ENCODE peak calls at places on chromosomes 13 and 19, in ten cellular contexts. H is activated CD4-positive, alpha-beta T cell treated with anti-CD3 and anti-CD28 coated beads, Interleukin-2, amount 10 ng/mL, durations not matched to agents 7 days and 5 days; S is adipocyte; F is effector memory CD8-positive, alpha-beta T cell; M is renal cortical epithelial cell; N is T-helper 9 cell; L is neural crest cell; U is tibial artery; T is kidney epithelial cell; W is fibroblast of mammary gland. J is an unnamed sample.

GRCh38 chr19:12788682-12789097 is 2.6 kb upstream of the JUNB start:
- DNase-seq in H (no peak), S (peak), F (peak), M (peak), N (peak), L (no peak), U (peak), T (no peak), W (peak), J (peak)

GRCh38 chr19:4279530-4280422 is 710 bp downstream of the SHD start:
- DNase-seq in H (no peak), S (peak), F (no peak), M (no peak), N (no peak), L (no peak), U (no peak), T (no peak), W (no peak), J (no peak)

GRCh38 chr19:34173145-34173956 is 1.0 kb downstream of the LSM14A start:
- DNase-seq in H (peak), S (peak), F (no peak), M (peak), N (peak), L (peak), U (no peak), T (peak), W (peak), J (peak)

GRCh38 chr13:110625771-110626321 is 10.5 kb downstream of the NAXD start:
- DNase-seq in H (no peak), S (no peak), F (no peak), M (no peak), N (no peak), L (no peak), U (no peak), T (no peak), W (no peak), J (no peak)

GRCh38 chr13:27976362-27977177 is 7.5 kb upstream of the CDX2 start:
- DNase-seq in H (no peak), S (no peak), F (no peak), M (no peak), N (no peak), L (no peak), U (no peak), T (no peak), W (no peak), J (no peak)

GRCh38 chr13:30763786-30764440 is 28.6 kb downstream of the ALOX5AP start:
- DNase-seq in H (no peak), S (no peak), F (no peak), M (no peak), N (no peak), L (no peak), U (no peak), T (no peak), W (peak), J (no peak)

GRCh38 chr19:10111405-10111811 is at the start of gene P2RY11:
- DNase-seq in H (peak), S (no peak), F (no peak), M (no peak), N (peak), L (no peak), U (no peak), T (no peak), W (no peak), J (no peak)

GRCh38 chr19:41795031-41795461 is 1.3 kb upstream of the CEACAM3 start:
- DNase-seq in H (peak), S (peak), F (peak), M (peak), N (peak), L (peak), U (peak), T (no peak), W (peak), J (peak)

GRCh38 chr13:31476266-31476665 is 263.1 kb upstream of the RXFP2 start:
- DNase-seq in H (no peak), S (peak), F (no peak), M (no peak), N (no peak), L (no peak), U (no peak), T (no peak), W (peak), J (peak)

GRCh38 chr19:16771618-16772017 is 52.0 kb downstream of the NWD1 start:
- DNase-seq in H (peak), S (peak), F (peak), M (peak), N (peak), L (peak), U (peak), T (peak), W (peak), J (peak)

GRCh38 chr19:28874742-28875141 is 338.2 kb downstream of the UQCRFS1 start:
- DNase-seq in H (no peak), S (no peak), F (no peak), M (no peak), N (no peak), L (no peak), U (no peak), T (no peak), W (no peak), J (no peak)

GRCh38 chr13:107678075-107678689 is 537.2 kb downstream of the LIG4 start:
- DNase-seq in H (no peak), S (peak), F (no peak), M (peak), N (no peak), L (no peak), U (no peak), T (no peak), W (no peak), J (no peak)

GRCh38 chr19:50172726-50173125 is 9.6 kb upstream of the IZUMO2 start:
- DNase-seq in H (no peak), S (no peak), F (no peak), M (no peak), N (no peak), L (no peak), U (no peak), T (no peak), W (no peak), J (no peak)

GRCh38 chr19:49988433-49988832 is 27.5 kb upstream of the SIGLEC11 start:
- DNase-seq in H (no peak), S (no peak), F (no peak), M (peak), N (no peak), L (no peak), U (no peak), T (no peak), W (peak), J (no peak)

GRCh38 chr19:35458821-35459391 is 10.8 kb downstream of the FFAR2 start:
- DNase-seq in H (no peak), S (no peak), F (no peak), M (peak), N (no peak), L (no peak), U (no peak), T (no peak), W (no peak), J (no peak)

GRCh38 chr13:45897562-45897961 is 46.0 kb upstream of the SIAH3 start:
- DNase-seq in H (no peak), S (no peak), F (no peak), M (no peak), N (no peak), L (no peak), U (no peak), T (no peak), W (no peak), J (no peak)

GRCh38 chr13:22496803-22497508 is 683.8 kb upstream of the SGCG start:
- DNase-seq in H (no peak), S (no peak), F (no peak), M (no peak), N (no peak), L (no peak), U (no peak), T (no peak), W (no peak), J (peak)

GRCh38 chr13:79987323-79987722 is 353.6 kb downstream of the SPRY2 start:
- DNase-seq in H (no peak), S (peak), F (no peak), M (no peak), N (no peak), L (no peak), U (no peak), T (no peak), W (peak), J (no peak)

GRCh38 chr13:94195715-94196114 is 283.8 kb downstream of the DCT start:
- DNase-seq in H (no peak), S (peak), F (no peak), M (peak), N (no peak), L (no peak), U (no peak), T (peak), W (peak), J (no peak)

GRCh38 chr13:62524498-62524897 is 1108.8 kb upstream of the PCDH20 start:
- DNase-seq in H (no peak), S (no peak), F (no peak), M (no peak), N (no peak), L (no peak), U (no peak), T (no peak), W (no peak), J (no peak)

GRCh38 chr19:16561382-16561781 is 10.8 kb downstream of the SLC35E1 start:
- DNase-seq in H (no peak), S (no peak), F (no peak), M (no peak), N (no peak), L (no peak), U (no peak), T (no peak), W (no peak), J (no peak)

GRCh38 chr19:29379257-29379986 is 146.4 kb upstream of the VSTM2B start:
- DNase-seq in H (no peak), S (no peak), F (no peak), M (no peak), N (no peak), L (no peak), U (no peak), T (no peak), W (no peak), J (no peak)

GRCh38 chr13:35992964-35993363 is 138.2 kb downstream of the DCLK1 start:
- DNase-seq in H (no peak), S (peak), F (no peak), M (no peak), N (no peak), L (no peak), U (no peak), T (no peak), W (peak), J (no peak)

GRCh38 chr19:32266453-32266852 is 79.0 kb upstream of the ZNF507 start:
- DNase-seq in H (no peak), S (no peak), F (no peak), M (no peak), N (no peak), L (no peak), U (no peak), T (no peak), W (no peak), J (no peak)

GRCh38 chr19:33395561-33396550 is 22.3 kb downstream of the CEBPG start:
- DNase-seq in H (no peak), S (no peak), F (no peak), M (no peak), N (no peak), L (no peak), U (peak), T (no peak), W (peak), J (peak)

GRCh38 chr19:45632468-45633196 is 6.6 kb downstream of the EML2 start:
- DNase-seq in H (peak), S (peak), F (no peak), M (peak), N (peak), L (peak), U (peak), T (peak), W (peak), J (peak)

GRCh38 chr13:30529085-30529815 is 63.5 kb upstream of the HMGB1 start:
- DNase-seq in H (no peak), S (no peak), F (no peak), M (no peak), N (no peak), L (no peak), U (no peak), T (no peak), W (peak), J (no peak)

GRCh38 chr19:27774827-27775226 is 1438.1 kb downstream of the UQCRFS1 start:
- DNase-seq in H (peak), S (no peak), F (no peak), M (no peak), N (no peak), L (no peak), U (no peak), T (no peak), W (peak), J (no peak)

GRCh38 chr13:114208134-114208533 is 26.6 kb upstream of the CDC16 start:
- DNase-seq in H (no peak), S (no peak), F (no peak), M (no peak), N (no peak), L (no peak), U (no peak), T (no peak), W (no peak), J (no peak)